ENCODE peak calls at places on chromosomes 1 and 21, in ten cellular contexts. One of them, this sample, is unnamed.
A peak's percentile ranks its signal among the peaks of the same experiment; 100 is the strongest.

GRCh38 chr1:168913711-168914463 is 184.9 kb upstream of the DPT start:
- DNase-seq in effector CD4-positive, alpha-beta T cell: no peak
- DNase-seq in NCI-H1048: no peak
- DNase-seq in uterus: no peak
- DNase-seq in NCI-H748 treated with DMSO at 0.1 percent for 48 hours: no peak
- DNase-seq in AG09319: no peak
- DNase-seq in A172: no peak
- DNase-seq in caudate nucleus: no peak
- DNase-seq in aorta: no peak
- DNase-seq in type B pancreatic cell: no peak
- DNase-seq in this sample: no peak

GRCh38 chr1:78540056-78540455 is 49.3 kb downstream of the PTGFR start:
- DNase-seq in effector CD4-positive, alpha-beta T cell: no peak
- DNase-seq in NCI-H1048: no peak
- DNase-seq in uterus: no peak
- DNase-seq in NCI-H748 treated with DMSO at 0.1 percent for 48 hours: no peak
- DNase-seq in AG09319: no peak
- DNase-seq in A172: no peak
- DNase-seq in caudate nucleus: no peak
- DNase-seq in aorta: no peak
- DNase-seq in type B pancreatic cell: no peak
- DNase-seq in this sample: no peak

GRCh38 chr21:33479679-33480480 is at the start of gene TMEM50B:
- DNase-seq in effector CD4-positive, alpha-beta T cell: peak; percentile 92
- DNase-seq in NCI-H1048: peak; percentile 86
- DNase-seq in uterus: peak; percentile 95
- DNase-seq in NCI-H748 treated with DMSO at 0.1 percent for 48 hours: peak; percentile 87
- DNase-seq in AG09319: peak; percentile 89
- DNase-seq in A172: peak; percentile 87
- DNase-seq in caudate nucleus: peak; percentile 79
- DNase-seq in aorta: peak; percentile 99
- DNase-seq in type B pancreatic cell: peak; percentile 95
- DNase-seq in this sample: peak; percentile 89

GRCh38 chr1:146051452-146051852 is 29.9 kb upstream of the HJV start:
- DNase-seq in effector CD4-positive, alpha-beta T cell: no peak
- DNase-seq in NCI-H1048: no peak
- DNase-seq in uterus: no peak
- DNase-seq in NCI-H748 treated with DMSO at 0.1 percent for 48 hours: no peak
- DNase-seq in AG09319: no peak
- DNase-seq in A172: no peak
- DNase-seq in caudate nucleus: no peak
- DNase-seq in aorta: no peak
- DNase-seq in type B pancreatic cell: no peak
- DNase-seq in this sample: no peak

GRCh38 chr1:11940260-11940921 is 5.9 kb downstream of the PLOD1 start:
- DNase-seq in effector CD4-positive, alpha-beta T cell: no peak
- DNase-seq in NCI-H1048: no peak
- DNase-seq in uterus: no peak
- DNase-seq in NCI-H748 treated with DMSO at 0.1 percent for 48 hours: no peak
- DNase-seq in AG09319: no peak
- DNase-seq in A172: no peak
- DNase-seq in caudate nucleus: no peak
- DNase-seq in aorta: no peak
- DNase-seq in type B pancreatic cell: no peak
- DNase-seq in this sample: no peak

GRCh38 chr1:12552111-12552888 is 65.7 kb downstream of the DHRS3 start:
- DNase-seq in effector CD4-positive, alpha-beta T cell: no peak
- DNase-seq in NCI-H1048: no peak
- DNase-seq in uterus: no peak
- DNase-seq in NCI-H748 treated with DMSO at 0.1 percent for 48 hours: no peak
- DNase-seq in AG09319: no peak
- DNase-seq in A172: no peak
- DNase-seq in caudate nucleus: no peak
- DNase-seq in aorta: peak; percentile 76
- DNase-seq in type B pancreatic cell: no peak
- DNase-seq in this sample: no peak

GRCh38 chr1:199246716-199247115 is 607.9 kb downstream of the PTPRC start:
- DNase-seq in effector CD4-positive, alpha-beta T cell: no peak
- DNase-seq in NCI-H1048: no peak
- DNase-seq in uterus: no peak
- DNase-seq in NCI-H748 treated with DMSO at 0.1 percent for 48 hours: no peak
- DNase-seq in AG09319: no peak
- DNase-seq in A172: no peak
- DNase-seq in caudate nucleus: no peak
- DNase-seq in aorta: no peak
- DNase-seq in type B pancreatic cell: no peak
- DNase-seq in this sample: no peak

GRCh38 chr1:38000529-38001453 is 4.5 kb downstream of the FHL3 start:
- DNase-seq in effector CD4-positive, alpha-beta T cell: no peak
- DNase-seq in NCI-H1048: no peak
- DNase-seq in uterus: peak; percentile 64
- DNase-seq in NCI-H748 treated with DMSO at 0.1 percent for 48 hours: no peak
- DNase-seq in AG09319: peak; percentile 34
- DNase-seq in A172: peak; percentile 83
- DNase-seq in caudate nucleus: no peak
- DNase-seq in aorta: peak; percentile 74
- DNase-seq in type B pancreatic cell: no peak
- DNase-seq in this sample: peak; percentile 22

GRCh38 chr21:45411810-45412206 is 6.8 kb downstream of the COL18A1 start:
- DNase-seq in effector CD4-positive, alpha-beta T cell: no peak
- DNase-seq in NCI-H1048: no peak
- DNase-seq in uterus: no peak
- DNase-seq in NCI-H748 treated with DMSO at 0.1 percent for 48 hours: no peak
- DNase-seq in AG09319: no peak
- DNase-seq in A172: no peak
- DNase-seq in caudate nucleus: no peak
- DNase-seq in aorta: no peak
- DNase-seq in type B pancreatic cell: no peak
- DNase-seq in this sample: no peak

GRCh38 chr1:201310986-201311355 is 27.7 kb downstream of the PKP1 start:
- DNase-seq in effector CD4-positive, alpha-beta T cell: no peak
- DNase-seq in NCI-H1048: peak; percentile 35
- DNase-seq in uterus: peak; percentile 22
- DNase-seq in NCI-H748 treated with DMSO at 0.1 percent for 48 hours: peak; percentile 41
- DNase-seq in AG09319: no peak
- DNase-seq in A172: peak; percentile 89
- DNase-seq in caudate nucleus: no peak
- DNase-seq in aorta: no peak
- DNase-seq in type B pancreatic cell: no peak
- DNase-seq in this sample: peak; percentile 31

GRCh38 chr1:195584870-195585624 is 1023.2 kb downstream of the KCNT2 start:
- DNase-seq in effector CD4-positive, alpha-beta T cell: no peak
- DNase-seq in NCI-H1048: no peak
- DNase-seq in uterus: no peak
- DNase-seq in NCI-H748 treated with DMSO at 0.1 percent for 48 hours: no peak
- DNase-seq in AG09319: no peak
- DNase-seq in A172: peak; percentile 27
- DNase-seq in caudate nucleus: no peak
- DNase-seq in aorta: no peak
- DNase-seq in type B pancreatic cell: no peak
- DNase-seq in this sample: peak; percentile 69